ENCODE peak calls at places on chromosomes 3 and 15, in seven cellular contexts. I, P, Q, Y, E, T and G are unnamed samples.

GRCh38 chr3:67083277-67083676 is 85.2 kb downstream of the KBTBD8 start:
- DNase-seq in I (no peak), P (no peak), Q (no peak), Y (no peak), E (peak), T (no peak), G (no peak)

GRCh38 chr3:53845881-53846133 is 412 bp downstream of the CHDH start:
- DNase-seq in I (no peak), P (no peak), Q (no peak), Y (peak), E (no peak), T (no peak), G (no peak)

GRCh38 chr3:170024581-170024980 is 13.2 kb upstream of the GPR160 start:
- DNase-seq in I (no peak), P (no peak), Q (no peak), Y (no peak), E (no peak), T (no peak), G (no peak)

GRCh38 chr3:21859124-21859781 is 108.2 kb upstream of the ZNF385D start:
- DNase-seq in I (peak), P (no peak), Q (no peak), Y (no peak), E (no peak), T (no peak), G (no peak)

GRCh38 chr3:124780767-124781485 is 50.7 kb downstream of the UMPS start:
- DNase-seq in I (peak), P (no peak), Q (no peak), Y (no peak), E (peak), T (peak), G (peak)

GRCh38 chr3:124351430-124352142 is 359.7 kb upstream of the ROPN1 start:
- DNase-seq in I (peak), P (peak), Q (peak), Y (no peak), E (peak), T (peak), G (peak)

GRCh38 chr15:101013769-101014223 is 94.6 kb downstream of the LRRK1 start:
- DNase-seq in I (no peak), P (peak), Q (no peak), Y (no peak), E (no peak), T (no peak), G (no peak)

GRCh38 chr3:128326051-128326823 is 140.5 kb downstream of the DNAJB8 start:
- DNase-seq in I (no peak), P (peak), Q (no peak), Y (peak), E (no peak), T (no peak), G (no peak)

GRCh38 chr15:77144028-77144427 is 73.1 kb upstream of the TSPAN3 start:
- DNase-seq in I (peak), P (no peak), Q (no peak), Y (no peak), E (peak), T (peak), G (peak)

GRCh38 chr15:70815604-70816003 is 38.4 kb downstream of the LARP6 start:
- DNase-seq in I (no peak), P (no peak), Q (no peak), Y (no peak), E (peak), T (no peak), G (no peak)

GRCh38 chr15:42775431-42775830 is 38.5 kb upstream of the CDAN1 start:
- DNase-seq in I (no peak), P (no peak), Q (no peak), Y (no peak), E (no peak), T (no peak), G (no peak)

GRCh38 chr3:100324044-100324443 is 10.5 kb upstream of the NIT2 start:
- DNase-seq in I (no peak), P (no peak), Q (no peak), Y (no peak), E (no peak), T (no peak), G (no peak)

GRCh38 chr15:71752604-71753289 is 57.6 kb upstream of the NR2E3 start:
- DNase-seq in I (peak), P (peak), Q (peak), Y (no peak), E (peak), T (peak), G (peak)

GRCh38 chr15:100902436-100903190 is 16.5 kb upstream of the LRRK1 start:
- DNase-seq in I (no peak), P (peak), Q (no peak), Y (no peak), E (peak), T (peak), G (no peak)

GRCh38 chr15:59642351-59642750 is 15.0 kb downstream of the GTF2A2 start:
- DNase-seq in I (no peak), P (no peak), Q (no peak), Y (no peak), E (no peak), T (no peak), G (no peak)

GRCh38 chr3:71031914-71032521 is 551.5 kb downstream of the FOXP1 start:
- DNase-seq in I (no peak), P (no peak), Q (no peak), Y (no peak), E (no peak), T (no peak), G (no peak)

GRCh38 chr3:69172058-69172457 is 49.7 kb upstream of the LMOD3 start:
- DNase-seq in I (no peak), P (no peak), Q (no peak), Y (no peak), E (no peak), T (no peak), G (no peak)

GRCh38 chr3:7377103-7377502 is 516.2 kb downstream of the GRM7 start:
- DNase-seq in I (no peak), P (no peak), Q (no peak), Y (no peak), E (no peak), T (no peak), G (no peak)

GRCh38 chr3:101128786-101129185 is 135.6 kb upstream of the ABI3BP start:
- DNase-seq in I (no peak), P (no peak), Q (no peak), Y (no peak), E (no peak), T (no peak), G (no peak)

GRCh38 chr3:132444333-132444732 is 27.0 kb downstream of the DNAJC13 start:
- DNase-seq in I (no peak), P (no peak), Q (no peak), Y (no peak), E (peak), T (no peak), G (peak)

GRCh38 chr3:38084969-38085942 is 46.2 kb downstream of the DLEC1 start:
- DNase-seq in I (no peak), P (no peak), Q (no peak), Y (no peak), E (no peak), T (peak), G (no peak)

GRCh38 chr3:88595025-88595424 is 445.3 kb downstream of the C3orf38 start:
- DNase-seq in I (no peak), P (no peak), Q (no peak), Y (no peak), E (no peak), T (no peak), G (no peak)

GRCh38 chr3:106533097-106533496 is 664.3 kb upstream of the CBLB start:
- DNase-seq in I (no peak), P (no peak), Q (no peak), Y (no peak), E (no peak), T (no peak), G (no peak)

GRCh38 chr3:69738291-69738690 is 973 bp upstream of the MITF start:
- DNase-seq in I (no peak), P (no peak), Q (no peak), Y (no peak), E (peak), T (peak), G (peak)

GRCh38 chr3:13021141-13021933 is 51.9 kb downstream of the IQSEC1 start:
- DNase-seq in I (no peak), P (no peak), Q (no peak), Y (no peak), E (no peak), T (peak), G (no peak)

GRCh38 chr15:80171787-80172186 is 19.0 kb downstream of the FAH start:
- DNase-seq in I (no peak), P (no peak), Q (no peak), Y (no peak), E (no peak), T (no peak), G (no peak)

GRCh38 chr15:63719281-63719680 is 114.5 kb downstream of the HERC1 start:
- DNase-seq in I (no peak), P (no peak), Q (no peak), Y (no peak), E (no peak), T (no peak), G (no peak)

GRCh38 chr15:63374686-63375520 is 6.7 kb downstream of the CA12 start:
- DNase-seq in I (no peak), P (no peak), Q (no peak), Y (no peak), E (peak), T (peak), G (peak)

GRCh38 chr3:197501496-197501878 is 54.3 kb downstream of the BDH1 start:
- DNase-seq in I (peak), P (no peak), Q (no peak), Y (no peak), E (peak), T (no peak), G (no peak)

GRCh38 chr15:99322643-99323405 is 71.5 kb downstream of the LRRC28 start:
- DNase-seq in I (no peak), P (no peak), Q (no peak), Y (no peak), E (peak), T (no peak), G (no peak)

GRCh38 chr3:187828571-187829452 is 83.5 kb upstream of the BCL6 start:
- DNase-seq in I (no peak), P (no peak), Q (no peak), Y (peak), E (no peak), T (no peak), G (no peak)

GRCh38 chr3:46875560-46875959 is 2.0 kb upstream of the PTH1R start:
- DNase-seq in I (no peak), P (no peak), Q (no peak), Y (no peak), E (no peak), T (peak), G (no peak)

GRCh38 chr3:12705981-12706380 is 42.1 kb upstream of the RAF1 start:
- DNase-seq in I (no peak), P (no peak), Q (no peak), Y (no peak), E (peak), T (no peak), G (no peak)

GRCh38 chr3:197002701-197003454 is 26.7 kb downstream of the MELTF start:
- DNase-seq in I (peak), P (peak), Q (peak), Y (peak), E (peak), T (peak), G (peak)

GRCh38 chr15:74393423-74393822 is 26.0 kb upstream of the CYP11A1 start:
- DNase-seq in I (no peak), P (no peak), Q (no peak), Y (no peak), E (no peak), T (peak), G (no peak)

GRCh38 chr3:49263490-49263889 is 13.5 kb downstream of the C3orf62 start:
- DNase-seq in I (no peak), P (no peak), Q (no peak), Y (no peak), E (no peak), T (no peak), G (no peak)

GRCh38 chr15:27070816-27071215 is 99.8 kb downstream of the GABRG3 start:
- DNase-seq in I (peak), P (no peak), Q (no peak), Y (no peak), E (no peak), T (no peak), G (no peak)

GRCh38 chr15:48447058-48447457 is 115.8 kb downstream of the DUT start:
- DNase-seq in I (no peak), P (no peak), Q (no peak), Y (no peak), E (no peak), T (no peak), G (no peak)

GRCh38 chr3:171057075-171057474 is 30.6 kb upstream of the SLC2A2 start:
- DNase-seq in I (no peak), P (no peak), Q (no peak), Y (no peak), E (no peak), T (no peak), G (no peak)
- H3K18ac ChIP-seq in I (no peak), P (no peak), Q (no peak), Y (no peak), E (no peak), T (no peak), G (no peak)

GRCh38 chr3:117633207-117633606 is 923.6 kb downstream of the TUSC7 start:
- DNase-seq in I (no peak), P (no peak), Q (no peak), Y (no peak), E (no peak), T (no peak), G (no peak)

GRCh38 chr3:117632191-117632590 is 922.6 kb downstream of the TUSC7 start:
- DNase-seq in I (no peak), P (no peak), Q (no peak), Y (no peak), E (no peak), T (no peak), G (no peak)

DNA sequence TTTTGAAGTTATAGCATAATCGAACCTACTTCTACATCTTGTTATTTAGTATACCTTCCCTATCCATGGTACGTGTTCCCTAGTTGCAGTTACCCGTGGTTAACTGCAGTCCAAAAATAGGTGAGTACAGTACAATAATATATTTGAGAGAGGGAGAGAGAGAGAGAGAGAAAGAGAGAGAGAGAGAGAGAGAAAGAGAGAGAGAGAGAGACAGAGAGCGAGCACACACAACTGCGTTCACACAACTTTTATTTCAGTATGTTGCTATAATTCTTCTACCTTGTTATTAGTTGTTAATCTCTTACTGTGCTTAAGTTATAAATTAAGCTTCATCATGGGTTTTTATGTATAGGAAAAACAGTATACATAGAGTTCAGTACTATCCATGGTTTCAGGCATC is 928.1 kb downstream of the TUSC7 start:
- DNase-seq in I (no peak), P (no peak), Q (no peak), Y (no peak), E (no peak), T (no peak), G (no peak)
- H3K18ac ChIP-seq in I (no peak), P (no peak), Q (no peak), Y (no peak), E (no peak), T (no peak), G (no peak)

DNA sequence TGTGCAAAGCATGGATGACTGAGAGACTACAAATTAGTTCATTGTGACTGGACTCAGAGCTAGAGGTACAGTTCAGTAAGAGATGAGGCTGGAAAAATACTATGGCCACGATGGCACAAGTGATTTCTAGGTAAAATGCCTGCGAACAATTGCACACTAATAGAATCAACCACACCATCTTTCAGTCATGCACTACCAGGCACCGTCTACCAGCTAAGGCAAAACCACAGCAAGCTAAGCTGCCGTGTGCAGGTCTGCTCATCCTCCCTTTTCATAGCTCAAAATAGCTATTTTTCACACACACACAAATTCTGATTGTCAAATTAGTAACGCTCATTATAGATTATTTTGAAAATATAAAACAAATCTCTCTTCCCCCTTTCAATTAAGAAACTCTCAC is 16.7 kb upstream of the MEX3B start:
- DNase-seq in I (no peak), P (no peak), Q (no peak), Y (no peak), E (no peak), T (no peak), G (no peak)
- H3K18ac ChIP-seq in I (no peak), P (no peak), Q (no peak), Y (no peak), E (no peak), T (no peak), G (no peak)

GRCh38 chr15:90701048-90701447 is 16.1 kb upstream of the BLM start:
- DNase-seq in I (no peak), P (no peak), Q (no peak), Y (no peak), E (no peak), T (no peak), G (no peak)
- H3K18ac ChIP-seq in I (no peak), P (no peak), Q (no peak), Y (no peak), E (no peak), T (no peak), G (no peak)

GRCh38 chr15:96606617-96607016 is 276.1 kb downstream of the NR2F2 start:
- DNase-seq in I (no peak), P (no peak), Q (no peak), Y (no peak), E (no peak), T (no peak), G (no peak)
- H3K18ac ChIP-seq in I (no peak), P (no peak), Q (no peak), Y (no peak), E (no peak), T (no peak), G (no peak)

DNA sequence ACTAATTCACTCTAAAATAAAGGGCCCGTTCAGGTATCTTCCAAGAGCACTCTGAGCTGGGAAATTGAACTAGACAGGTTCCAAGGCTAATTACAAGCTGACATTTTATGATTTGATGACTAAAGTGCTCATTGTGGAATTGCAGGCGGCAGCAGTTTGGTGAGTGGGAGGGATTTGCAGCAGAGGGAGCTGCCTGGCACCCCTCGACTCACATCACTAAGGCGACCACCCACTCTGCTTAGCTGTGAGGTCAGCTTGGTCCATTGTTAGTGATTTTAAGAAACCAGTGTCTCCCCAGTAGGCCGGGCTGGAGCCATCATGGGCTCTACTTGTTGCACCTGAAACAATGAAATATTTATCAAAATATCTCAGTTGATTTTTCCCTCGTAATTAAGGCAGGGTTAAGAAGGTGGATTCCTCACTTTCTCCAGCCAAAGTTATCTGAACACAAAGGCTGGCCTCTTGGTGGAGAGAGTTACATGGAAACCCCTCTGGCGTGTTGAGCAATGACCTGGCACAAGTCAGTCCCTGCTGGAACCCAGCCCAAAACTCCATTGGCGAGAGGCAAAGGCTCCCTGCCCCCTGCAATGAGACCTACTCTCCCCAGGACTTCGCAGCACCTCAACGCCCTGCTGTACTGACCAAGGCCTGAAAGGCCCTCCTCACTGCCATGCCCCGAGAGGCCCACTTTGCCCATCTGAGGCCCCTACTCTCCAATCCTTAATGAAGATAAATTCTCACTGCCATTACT is 65.0 kb upstream of the ATP2B2 start:
- DNase-seq in I (no peak), P (no peak), Q (no peak), Y (no peak), E (no peak), T (no peak), G (no peak)
- H3K18ac ChIP-seq in I (no peak), P (no peak), Q (peak), Y (no peak), E (no peak), T (no peak), G (no peak)

DNA sequence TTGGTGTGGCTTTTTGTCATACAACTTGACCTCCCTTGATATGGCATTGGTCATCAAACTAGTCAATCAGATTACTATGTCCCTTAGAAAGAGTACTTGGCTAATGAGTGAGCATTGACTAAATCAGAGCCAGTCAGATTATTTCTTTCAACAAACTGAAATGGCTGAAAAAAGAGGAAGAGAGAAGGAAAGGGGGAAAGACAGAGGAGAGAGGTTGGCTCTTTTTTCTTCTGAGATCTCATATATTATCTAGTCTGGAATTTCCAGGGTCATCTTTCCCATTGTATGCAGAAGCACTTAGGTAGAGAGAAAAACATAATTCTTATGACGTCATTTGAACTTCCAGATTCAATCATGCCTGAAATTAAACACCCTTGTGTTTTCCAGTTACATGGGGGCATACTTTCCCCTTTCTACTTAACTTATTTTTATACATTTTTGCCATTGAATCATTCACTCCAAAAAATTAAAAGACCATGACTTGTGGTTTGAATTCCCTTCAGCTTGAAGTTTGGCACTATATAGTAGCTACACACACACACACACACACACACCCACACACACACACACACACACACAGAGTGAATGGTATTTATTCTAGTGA is 387.8 kb downstream of the LSAMP start:
- DNase-seq in I (no peak), P (no peak), Q (no peak), Y (no peak), E (no peak), T (no peak), G (no peak)
- H3K18ac ChIP-seq in I (no peak), P (no peak), Q (no peak), Y (no peak), E (no peak), T (no peak), G (no peak)